ENCODE peak calls at places on chromosome 19, in seven cellular contexts. N is aorta, S is psoas muscle, Y is upper lobe of right lung, Q is RWPE2, P is heart left ventricle, G is IMR-90. K is an unnamed sample.

GRCh38 chr19:49666120-49666444 is 349 bp downstream of the BCL2L12 start:
- ATAC-seq in N (no peak), P (no peak), Y (no peak), G (peak; percentile 16), S (no peak), Q (peak; percentile 6), K (peak; percentile 2)

GRCh38 chr19:42488783-42489521 is 39.3 kb downstream of the CEACAM1 start:
- ATAC-seq in S (no peak), N (no peak), Y (no peak), Q (no peak), P (no peak), G (no peak), K (no peak)

GRCh38 chr19:30570194-30570593 is 198.0 kb downstream of the ZNF536 start:
- ATAC-seq in Y (no peak), S (no peak), G (no peak), Q (no peak), P (no peak), N (no peak), K (no peak)

GRCh38 chr19:31312004-31312403 is 37.2 kb downstream of the TSHZ3 start:
- ATAC-seq in Q (no peak), S (no peak), G (peak; percentile 84), N (peak; percentile 35), Y (peak; percentile 58), P (peak; percentile 53), K (no peak)

GRCh38 chr19:49534632-49535385 is 7.0 kb downstream of the RCN3 start:
- ATAC-seq in Q (no peak), P (no peak), N (no peak), G (no peak), S (no peak), Y (no peak), K (no peak)

GRCh38 chr19:52492991-52493470 is 34.4 kb upstream of the ZNF808 start:
- ATAC-seq in S (no peak), N (no peak), P (no peak), G (no peak), Q (no peak), Y (peak; percentile 79), K (peak; percentile 57)

GRCh38 chr19:2837430-2837829 is 3.8 kb upstream of the ZNF555 start:
- ATAC-seq in P (no peak), Q (no peak), N (no peak), Y (no peak), S (no peak), G (no peak), K (no peak)

GRCh38 chr19:917323-918151 is at the start of gene KISS1R:
- ATAC-seq in G (no peak), N (no peak), P (no peak), Y (peak; percentile 20), Q (no peak), S (no peak), K (no peak)

GRCh38 chr19:42942187-42942789 is 5.3 kb upstream of the PSG7 start:
- ATAC-seq in P (no peak), Q (no peak), Y (no peak), N (no peak), S (no peak), G (no peak), K (no peak)

GRCh38 chr19:46697142-46697960 is 19.6 kb downstream of the PRKD2 start:
- ATAC-seq in N (peak; percentile 91), P (peak; percentile 97), Q (peak; percentile 25), G (peak; percentile 99), Y (peak; percentile 97), S (peak; percentile 95), K (peak; percentile 97)

GRCh38 chr19:8512991-8513686 is 828 bp downstream of the ZNF414 start:
- ATAC-seq in N (no peak), P (no peak), Y (no peak), Q (no peak), G (no peak), S (no peak), K (no peak)

GRCh38 chr19:28239270-28239669 is 973.7 kb downstream of the UQCRFS1 start:
- ATAC-seq in P (no peak), G (no peak), Y (no peak), N (no peak), Q (no peak), S (no peak), K (no peak)

GRCh38 chr19:46451352-46451751 is 20.0 kb downstream of the PNMA8A start:
- ATAC-seq in G (no peak), Y (no peak), Q (peak; percentile 89), P (no peak), S (peak; percentile 94), N (peak; percentile 49), K (no peak)

GRCh38 chr19:49837009-49837310 is 14.0 kb upstream of the PTOV1 start:
- ATAC-seq in S (no peak), Q (peak; percentile 41), G (no peak), Y (no peak), N (no peak), P (no peak), K (no peak)

GRCh38 chr19:44951179-44952159 is 3.7 kb upstream of the CLPTM1 start:
- ATAC-seq in G (peak; percentile 15), P (no peak), S (no peak), Y (peak; percentile 25), Q (peak; percentile 28), N (no peak), K (no peak)

GRCh38 chr19:55251296-55252081 is 7.3 kb downstream of the PPP6R1 start:
- ATAC-seq in Y (no peak), G (no peak), N (no peak), Q (no peak), S (no peak), P (no peak), K (no peak)

GRCh38 chr19:28393574-28394336 is 819.2 kb downstream of the UQCRFS1 start:
- ATAC-seq in G (no peak), Y (no peak), N (no peak), Q (no peak), P (no peak), S (no peak), K (no peak)

GRCh38 chr19:1470864-1471513 is 8.0 kb downstream of the C19orf25 start:
- ATAC-seq in G (peak; percentile 18), N (no peak), Q (peak; percentile 7), Y (no peak), S (no peak), P (no peak), K (no peak)

GRCh38 chr19:17359905-17360800 is 17.0 kb downstream of the PLVAP start:
- ATAC-seq in Y (no peak), N (no peak), Q (no peak), G (no peak), S (no peak), P (no peak), K (no peak)

GRCh38 chr19:17357724-17358123 is 19.4 kb downstream of the PLVAP start:
- ATAC-seq in N (no peak), P (peak; percentile 22), G (no peak), Y (peak; percentile 84), S (no peak), Q (no peak), K (peak; percentile 32)

GRCh38 chr19:17353386-17353785 is 16.0 kb downstream of the GTPBP3 start:
- ATAC-seq in G (no peak), Y (no peak), Q (no peak), S (no peak), N (peak; percentile 6), P (no peak), K (no peak)

GRCh38 chr19:17357078-17357666 is 19.8 kb downstream of the GTPBP3 start:
- ATAC-seq in N (no peak), P (no peak), Q (no peak), G (no peak), S (no peak), Y (no peak), K (no peak)

DNA sequence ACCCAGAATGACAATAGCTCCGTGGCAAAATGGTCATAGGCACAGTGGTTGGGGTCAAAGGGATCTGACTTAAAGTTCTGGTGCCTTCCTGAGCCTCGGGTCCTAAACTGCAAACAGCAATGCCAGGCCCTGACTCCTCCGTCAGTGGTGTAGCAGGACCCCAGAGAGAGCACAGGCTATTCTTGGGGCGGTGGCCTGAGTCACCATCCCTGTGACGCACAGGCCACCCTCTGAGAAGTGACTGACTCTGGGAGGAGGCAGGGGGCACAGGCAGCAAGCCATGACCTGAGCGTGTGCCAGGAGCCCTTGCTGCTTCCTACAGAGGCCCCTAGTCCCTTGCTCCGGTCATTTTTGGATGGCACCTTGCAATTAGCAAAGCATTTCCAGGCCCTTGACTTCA is 18.7 kb downstream of the PLVAP start:
- ATAC-seq in G (no peak), Y (peak; percentile 63), S (peak; percentile 43), Q (no peak), P (peak; percentile 50), N (peak; percentile 67), K (peak; percentile 55)
- H3K27ac ChIP-seq in G (no peak overlapping the region), Y (peak overlapping the region; percentile 4), S (peak overlapping the region; percentile 46), Q (no peak overlapping the region), P (peak overlapping the region; percentile 6), N (no peak overlapping the region), K (no peak overlapping the region)

DNA sequence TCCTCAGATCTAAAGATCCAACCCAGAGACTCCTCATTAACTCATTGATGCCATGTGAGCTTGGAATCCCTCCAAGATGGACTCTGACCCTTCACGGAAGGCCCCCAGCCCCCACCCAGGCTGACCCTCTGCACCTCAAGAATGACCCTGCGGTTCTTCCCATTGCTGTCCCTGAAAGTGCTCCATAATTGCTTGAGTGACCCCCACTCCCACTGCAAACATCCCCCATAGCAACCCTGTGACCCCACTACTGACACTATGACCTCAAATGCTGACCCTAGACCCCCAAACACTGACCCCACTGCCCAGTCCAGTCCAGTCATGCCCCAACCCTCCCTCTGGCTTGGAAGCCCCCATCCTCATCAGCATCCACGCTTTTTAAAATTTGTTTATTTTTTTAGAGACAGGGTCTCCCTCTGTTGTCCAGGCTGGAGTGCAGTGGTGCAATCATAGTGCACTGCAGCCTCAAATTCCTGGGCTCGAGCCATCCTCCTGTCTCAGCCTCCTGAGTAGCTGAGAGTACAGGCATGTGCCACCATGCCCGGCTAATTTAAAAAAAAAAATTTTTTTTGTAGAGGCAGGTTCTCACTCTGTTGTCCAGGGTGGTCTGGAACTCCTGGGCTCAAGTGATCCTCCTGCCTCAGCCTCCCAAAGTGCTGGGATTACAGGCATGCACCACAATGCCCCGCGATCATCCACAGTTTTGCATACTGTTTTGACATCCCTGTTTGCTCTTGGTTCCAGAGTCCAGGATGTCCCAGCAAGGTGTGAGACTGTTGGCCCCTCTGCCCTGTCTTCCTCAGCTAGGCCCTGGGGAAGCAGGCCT is 855 bp downstream of the LYL1 start:
- ATAC-seq in Y (no peak), S (no peak), N (no peak), Q (no peak), P (no peak), G (no peak), K (no peak)
- H3K4me3 ChIP-seq in Y (peak overlapping the region; percentile 55), S (peak overlapping the region; percentile 64), N (no peak overlapping the region), Q (no peak overlapping the region), P (peak overlapping the region; percentile 61), G (no peak overlapping the region), K (peak overlapping the region; percentile 20)

GRCh38 chr19:16897572-16898056 is 8.8 kb downstream of the F2RL3 start:
- ATAC-seq in G (peak; percentile 30), S (peak; percentile 17), P (peak; percentile 7), Q (no peak), Y (peak; percentile 16), N (peak; percentile 11), K (peak; percentile 45)
- H3K27ac ChIP-seq in G (peak overlapping the region; percentile 11), S (peak overlapping the region; percentile 65), P (peak overlapping the region; percentile 3), Q (no peak overlapping the region), Y (peak overlapping the region; percentile 63), N (peak overlapping the region; percentile 8), K (peak overlapping the region; percentile 82)

DNA sequence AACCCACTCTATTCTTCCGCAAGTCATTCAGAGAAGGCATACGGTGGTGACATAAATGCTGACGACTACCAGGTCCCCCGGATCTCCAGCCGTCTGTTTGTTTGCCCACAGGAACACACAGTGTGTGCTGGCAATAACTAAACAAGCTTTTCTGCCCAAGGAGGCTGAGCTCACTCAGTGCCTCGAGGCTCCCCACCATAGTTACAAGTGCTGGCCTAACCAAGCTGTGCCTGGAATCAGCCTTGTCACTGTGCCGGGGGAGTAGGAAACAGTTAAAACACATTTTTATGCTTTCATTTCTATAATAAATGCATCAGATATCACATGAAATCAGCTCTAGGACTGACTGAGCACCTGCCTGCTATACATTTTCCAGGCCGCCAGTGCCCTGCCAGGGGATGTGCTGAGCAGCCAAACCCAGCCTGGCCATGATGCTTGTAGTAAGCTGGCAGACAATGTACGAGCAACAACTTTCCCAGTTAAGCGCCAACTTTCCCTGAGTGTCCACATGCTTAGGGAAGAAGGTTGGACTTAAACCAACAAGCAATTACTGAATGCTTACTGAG is 28.1 kb downstream of the BRD4 start:
- ATAC-seq in Q (no peak), N (peak; percentile 62), P (peak; percentile 89), G (no peak), Y (no peak), S (peak; percentile 60), K (peak; percentile 28)
- H3K4me3 ChIP-seq in Q (no peak overlapping the region), N (no peak overlapping the region), P (no peak overlapping the region), G (no peak overlapping the region), Y (no peak overlapping the region), S (peak overlapping the region; percentile 38), K (no peak overlapping the region)

K was measured in gastroesophageal sphincter.